ENCODE peak calls at places on chromosomes 5 and 9, in nine cellular contexts. G is fibroblast of lung, I is sigmoid colon, S is heart right ventricle, O is GM23248, N is left ventricle myocardium inferior, Z is IMR-90, K is astrocyte, Q is pancreas. Y is an unnamed sample.
A peak's percentile ranks its signal among the peaks of the same experiment; 100 is the strongest.

GRCh38 chr5:179577286-179577960 is 27.1 kb downstream of the RUFY1 start:
- DNase-seq in Z (no peak), S (no peak), N (no peak), Q (no peak), I (no peak), G (no peak), O (no peak), K (no peak), Y (no peak)

GRCh38 chr9:116297346-116297745 is 143.8 kb downstream of the PAPPA start:
- DNase-seq in I (no peak), O (no peak), Q (no peak), G (no peak), Z (no peak), S (no peak), K (no peak), N (no peak), Y (no peak)

GRCh38 chr9:129012893-129013448 is 15.2 kb downstream of the SH3GLB2 start:
- DNase-seq in G (no peak), S (no peak), Q (no peak), N (no peak), O (no peak), K (no peak), Z (no peak), I (no peak), Y (no peak)

GRCh38 chr9:129247285-129248153 is 69.5 kb upstream of the IER5L start:
- DNase-seq in K (no peak), Q (no peak), Z (no peak), I (no peak), S (no peak), O (no peak), G (no peak), N (peak; percentile 8), Y (no peak)

GRCh38 chr9:69637801-69638200 is 34.4 kb downstream of the APBA1 start:
- DNase-seq in Z (peak; percentile 72), I (no peak), S (no peak), N (no peak), O (peak; percentile 85), Q (no peak), G (peak; percentile 58), K (peak; percentile 78), Y (no peak)

GRCh38 chr5:75472973-75473372 is 38.5 kb downstream of the CERT1 start:
- DNase-seq in I (no peak), S (no peak), N (no peak), Q (no peak), O (no peak), G (no peak), K (no peak), Z (no peak), Y (no peak)

GRCh38 chr5:173746050-173746449 is 129.6 kb upstream of the BOD1 start:
- DNase-seq in O (peak; percentile 46), I (no peak), K (peak; percentile 50), G (no peak), Z (peak; percentile 54), N (no peak), Q (no peak), S (no peak), Y (no peak)

GRCh38 chr5:156640751-156641241 is 209.3 kb upstream of the PPP1R2B start:
- DNase-seq in Z (peak; percentile 44), I (no peak), S (no peak), K (peak; percentile 50), N (no peak), O (peak; percentile 85), Q (no peak), G (no peak), Y (no peak)

GRCh38 chr9:134730011-134730760 is 88.6 kb downstream of the COL5A1 start:
- DNase-seq in Q (no peak), G (peak; percentile 16), K (no peak), S (peak; percentile 42), O (peak; percentile 56), N (peak; percentile 75), Z (no peak), I (peak; percentile 90), Y (no peak)

GRCh38 chr5:56409331-56410190 is 176.4 kb upstream of the ANKRD55 start:
- DNase-seq in Q (no peak), Z (peak; percentile 99), O (peak; percentile 81), N (no peak), K (peak; percentile 94), I (no peak), S (peak; percentile 39), G (peak; percentile 67), Y (peak; percentile 89)

GRCh38 chr5:102048940-102049339 is 247.1 kb downstream of the SLCO4C1 start:
- DNase-seq in Z (no peak), S (no peak), I (no peak), Q (no peak), N (no peak), G (peak; percentile 1), O (no peak), K (no peak), Y (no peak)

GRCh38 chr5:112475747-112476435 is 56.8 kb upstream of the EPB41L4A start:
- DNase-seq in N (no peak), Z (no peak), G (no peak), O (peak; percentile 39), I (no peak), S (no peak), K (peak; percentile 17), Q (no peak), Y (no peak)

GRCh38 chr9:114037961-114038723 is 40.0 kb downstream of the AMBP start:
- DNase-seq in I (peak; percentile 32), K (no peak), Q (no peak), G (no peak), Z (no peak), S (no peak), O (no peak), N (no peak), Y (no peak)

GRCh38 chr9:137395666-137396010 is 27.3 kb downstream of the EXD3 start:
- DNase-seq in K (no peak), Q (no peak), Z (no peak), O (no peak), I (no peak), N (no peak), S (no peak), G (no peak), Y (no peak)

GRCh38 chr9:89505795-89506385 is 8.0 kb upstream of the SEMA4D start:
- DNase-seq in I (no peak), S (no peak), N (no peak), Z (no peak), K (peak; percentile 3), Q (peak; percentile 63), O (no peak), G (no peak), Y (no peak)

GRCh38 chr9:89502038-89502601 is 4.2 kb upstream of the SEMA4D start:
- DNase-seq in S (no peak), O (no peak), I (no peak), Q (no peak), N (no peak), G (no peak), K (no peak), Z (no peak), Y (no peak)

GRCh38 chr9:89507626-89508025 is 9.7 kb upstream of the SEMA4D start:
- DNase-seq in O (no peak), S (no peak), G (no peak), Z (no peak), Q (no peak), I (no peak), K (no peak), N (no peak), Y (no peak)

GRCh38 chr9:89501311-89501898 is 3.5 kb upstream of the SEMA4D start:
- DNase-seq in I (no peak), G (no peak), Q (no peak), S (no peak), N (no peak), K (no peak), Z (no peak), O (no peak), Y (no peak)

GRCh38 chr9:89505048-89505447 is 7.1 kb upstream of the SEMA4D start:
- DNase-seq in K (no peak), O (no peak), Q (no peak), S (no peak), G (no peak), N (no peak), Z (no peak), I (no peak), Y (no peak)
- H3K27ac ChIP-seq in K (no peak overlapping the region), O (no peak overlapping the region), Q (no peak overlapping the region), S (no peak overlapping the region), G (no peak overlapping the region), N (no peak overlapping the region), Z (no peak overlapping the region), I (no peak overlapping the region), Y (no peak overlapping the region)

DNA sequence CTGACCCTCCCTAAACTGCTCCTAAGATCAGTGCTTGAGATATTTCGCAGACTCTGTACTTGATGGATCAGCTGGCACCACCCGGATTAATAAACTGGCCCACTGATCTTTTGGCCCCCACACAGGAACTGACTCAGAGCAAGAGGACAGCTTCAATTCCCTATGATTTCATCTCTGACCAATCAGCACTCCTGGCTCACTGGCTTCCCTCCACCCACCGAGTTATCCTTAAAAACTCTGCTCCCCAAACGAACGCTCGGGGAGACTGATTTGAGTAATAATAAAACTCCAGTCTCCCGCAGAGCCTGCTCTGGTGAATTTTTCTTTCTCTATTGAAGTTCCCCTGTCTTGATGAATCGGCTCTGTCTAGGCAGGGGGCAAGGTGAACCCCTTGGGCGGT is 36.5 kb upstream of the CD180 start:
- DNase-seq in N (no peak), Z (peak; percentile 42), K (peak; percentile 68), G (peak; percentile 54), S (no peak), O (peak; percentile 7), I (no peak), Q (no peak), Y (no peak)
- H3K27ac ChIP-seq in N (no peak overlapping the region), Z (no peak overlapping the region), K (no peak overlapping the region), G (no peak overlapping the region), S (no peak overlapping the region), O (no peak overlapping the region), I (no peak overlapping the region), Q (no peak overlapping the region), Y (no peak overlapping the region)

GRCh38 chr9:111833941-111834340 is 39.2 kb upstream of the SHOC1 start:
- DNase-seq in G (peak; percentile 43), N (no peak), Z (peak; percentile 77), K (peak; percentile 59), O (peak; percentile 53), S (no peak), Q (no peak), I (no peak), Y (no peak)
- H3K27ac ChIP-seq in G (no peak overlapping the region), N (no peak overlapping the region), Z (no peak overlapping the region), K (no peak overlapping the region), O (no peak overlapping the region), S (no peak overlapping the region), Q (no peak overlapping the region), I (no peak overlapping the region), Y (no peak overlapping the region)

GRCh38 chr5:95780597-95780996 is 41.9 kb downstream of the GLRX start:
- DNase-seq in G (peak; percentile 17), Z (no peak), I (no peak), K (no peak), Q (no peak), N (no peak), O (peak; percentile 45), S (no peak), Y (no peak)

GRCh38 chr5:95778713-95779426 is 43.7 kb downstream of the GLRX start:
- DNase-seq in Z (no peak), O (no peak), K (no peak), N (no peak), Q (no peak), S (no peak), G (no peak), I (no peak), Y (no peak)

GRCh38 chr5:95782166-95782565 is 40.4 kb downstream of the GLRX start:
- DNase-seq in Q (no peak), N (no peak), K (no peak), G (no peak), S (no peak), I (no peak), Z (no peak), O (peak; percentile 15), Y (no peak)

GRCh38 chr5:95779611-95780010 is 42.9 kb downstream of the GLRX start:
- DNase-seq in S (no peak), N (no peak), O (peak; percentile 59), Q (no peak), G (peak; percentile 46), I (no peak), Z (peak; percentile 71), K (peak; percentile 55), Y (no peak)

GRCh38 chr5:95781101-95781583 is 41.4 kb downstream of the GLRX start:
- DNase-seq in G (peak; percentile 89), K (peak; percentile 63), O (peak; percentile 93), I (peak; percentile 93), N (peak; percentile 78), Q (peak; percentile 62), Z (peak; percentile 85), S (peak; percentile 84), Y (no peak)
- H3K27ac ChIP-seq in G (peak overlapping the region; percentile 4), K (no peak overlapping the region), O (peak overlapping the region; percentile 26), I (peak overlapping the region; percentile 59), N (peak overlapping the region; percentile 62), Q (peak overlapping the region; percentile 7), Z (no peak overlapping the region), S (peak overlapping the region; percentile 48), Y (no peak overlapping the region)

Y was measured in AG04450.